ENCODE peak calls at places on chromosome 21, in six cellular contexts. T is H9, V is mesenchymal stem cell, W is mesendoderm, H is IMR-90, F is neuronal stem cell. A is an unnamed sample.
A peak's percentile ranks its signal among the peaks of the same experiment; 100 is the strongest.

GRCh38 chr21:35511298-35512162 is 462.4 kb upstream of the RUNX1 start:
- DNase-seq in T (no peak), V (peak; percentile 80), W (no peak), H (peak; percentile 25), F (no peak), A (no peak)

GRCh38 chr21:43959231-43960041 is 52.7 kb upstream of the TRAPPC10 start:
- DNase-seq in T (no peak), V (no peak), W (no peak), H (no peak), F (no peak), A (no peak)

GRCh38 chr21:25907573-25908275 is 173.0 kb downstream of the GABPA start:
- DNase-seq in T (no peak), V (no peak), W (no peak), H (no peak), F (no peak), A (no peak)

GRCh38 chr21:35616090-35616489 is 444.2 kb downstream of the SETD4 start:
- DNase-seq in T (no peak), V (peak; percentile 29), W (no peak), H (peak; percentile 70), F (no peak), A (no peak)

GRCh38 chr21:42973309-42973990 is 912 bp upstream of the PKNOX1 start:
- DNase-seq in T (peak; percentile 34), V (no peak), W (no peak), H (no peak), F (no peak), A (no peak)

GRCh38 chr21:35204850-35205564 is 155.9 kb upstream of the RUNX1 start:
- DNase-seq in T (no peak), V (no peak), W (peak; percentile 37), H (peak; percentile 98), F (no peak), A (no peak)

GRCh38 chr21:25984538-25984937 is 186.0 kb downstream of the APP start:
- DNase-seq in T (no peak), V (no peak), W (no peak), H (no peak), F (no peak), A (no peak)

GRCh38 chr21:15788847-15789548 is 59.2 kb downstream of the USP25 start:
- DNase-seq in T (no peak), V (peak; percentile 66), W (peak; percentile 52), H (peak; percentile 33), F (no peak), A (peak; percentile 70)

GRCh38 chr21:37783016-37783415 is 133.2 kb downstream of the KCNJ6 start:
- DNase-seq in T (no peak), V (no peak), W (no peak), H (peak; percentile 35), F (no peak), A (no peak)

GRCh38 chr21:36059823-36060158 is 535 bp downstream of the SETD4 start:
- DNase-seq in T (no peak), V (no peak), W (no peak), H (no peak), F (no peak), A (peak; percentile 74)

GRCh38 chr21:30831194-30831765 is 1.7 kb upstream of the KRTAP7-1 start:
- DNase-seq in T (peak; percentile 53), V (no peak), W (peak; percentile 85), H (no peak), F (peak; percentile 8), A (no peak)

GRCh38 chr21:37914211-37914900 is 1.9 kb downstream of the KCNJ6 start:
- DNase-seq in T (peak; percentile 84), V (peak; percentile 54), W (peak; percentile 71), H (peak; percentile 22), F (peak; percentile 69), A (peak; percentile 43)

GRCh38 chr21:20023199-20023598 is 975.0 kb upstream of the NCAM2 start:
- DNase-seq in T (no peak), V (no peak), W (no peak), H (no peak), F (no peak), A (no peak)

GRCh38 chr21:25776440-25776839 is 41.7 kb downstream of the GABPA start:
- DNase-seq in T (no peak), V (no peak), W (no peak), H (no peak), F (no peak), A (no peak)

GRCh38 chr21:43818685-43819084 is 29.3 kb downstream of the RRP1 start:
- DNase-seq in T (no peak), V (no peak), W (no peak), H (no peak), F (no peak), A (no peak)

GRCh38 chr21:29257701-29258100 is 41.0 kb upstream of the BACH1 start:
- DNase-seq in T (no peak), V (no peak), W (no peak), H (no peak), F (no peak), A (peak; percentile 65)

GRCh38 chr21:44989943-44990780 is 50.3 kb downstream of the SLX9 start:
- DNase-seq in T (no peak), V (no peak), W (no peak), H (no peak), F (no peak), A (peak; percentile 21)

GRCh38 chr21:44989538-44989888 is 49.7 kb downstream of the SLX9 start:
- DNase-seq in T (no peak), V (no peak), W (no peak), H (peak; percentile 63), F (no peak), A (no peak)

GRCh38 chr21:44987886-44988606 is 48.2 kb downstream of the SLX9 start:
- DNase-seq in T (no peak), V (no peak), W (no peak), H (no peak), F (no peak), A (no peak)

GRCh38 chr21:44987301-44987885 is 47.6 kb downstream of the SLX9 start:
- DNase-seq in T (no peak), V (no peak), W (no peak), H (no peak), F (no peak), A (no peak)

DNA sequence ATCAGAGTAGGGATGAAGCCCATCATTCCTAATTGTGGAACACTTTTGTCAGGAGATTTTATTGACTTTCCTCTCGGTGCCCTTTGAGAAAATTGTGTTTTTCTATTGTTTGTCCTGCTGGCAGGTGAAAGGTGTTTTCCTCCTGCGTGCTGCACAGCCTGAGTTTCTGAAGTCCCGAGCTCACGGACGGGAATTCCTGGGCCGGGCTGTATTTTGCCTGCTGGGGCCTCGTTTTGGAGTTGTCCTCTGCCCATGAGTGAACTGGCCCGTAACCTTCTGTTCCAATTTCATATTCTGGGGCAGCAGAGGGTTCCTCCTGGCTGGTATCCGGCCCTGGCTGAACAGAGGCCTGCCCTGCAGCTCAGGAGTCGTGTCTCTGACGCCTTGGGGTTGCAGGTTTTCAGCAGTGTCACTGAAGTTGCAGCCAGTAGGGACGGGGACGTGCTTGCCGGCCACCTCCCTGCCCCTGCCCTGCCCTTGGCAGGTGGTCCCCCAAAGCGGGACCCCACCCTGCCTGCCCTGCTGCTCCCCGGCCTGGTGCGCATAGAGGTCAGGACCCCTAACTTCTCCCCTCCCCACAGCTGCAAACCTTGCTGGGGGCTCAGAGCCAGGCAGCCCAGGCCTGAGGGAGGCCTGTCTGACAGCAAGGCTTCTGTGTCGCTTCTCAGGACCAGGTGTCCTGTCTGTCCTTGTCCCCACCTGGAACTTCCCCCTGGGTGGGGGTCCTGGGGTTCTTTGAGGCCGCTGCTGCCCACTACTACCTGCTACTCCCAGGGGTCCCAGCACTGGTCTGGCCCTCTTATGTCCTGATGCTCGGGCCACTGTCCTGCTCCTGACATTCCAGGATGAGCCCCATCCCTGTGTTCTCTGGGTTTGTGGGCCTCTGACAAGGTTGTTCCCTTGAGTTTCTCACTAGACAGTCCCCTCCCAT is 49.0 kb downstream of the SLX9 start:
- DNase-seq in T (no peak), V (no peak), W (no peak), H (no peak), F (no peak), A (no peak)
- H3K4ac ChIP-seq in T (no peak overlapping the region), V (no peak overlapping the region), W (no peak overlapping the region), H (peak overlapping the region; percentile 25), F (no peak overlapping the region), A (peak overlapping the region; percentile 50)

DNA sequence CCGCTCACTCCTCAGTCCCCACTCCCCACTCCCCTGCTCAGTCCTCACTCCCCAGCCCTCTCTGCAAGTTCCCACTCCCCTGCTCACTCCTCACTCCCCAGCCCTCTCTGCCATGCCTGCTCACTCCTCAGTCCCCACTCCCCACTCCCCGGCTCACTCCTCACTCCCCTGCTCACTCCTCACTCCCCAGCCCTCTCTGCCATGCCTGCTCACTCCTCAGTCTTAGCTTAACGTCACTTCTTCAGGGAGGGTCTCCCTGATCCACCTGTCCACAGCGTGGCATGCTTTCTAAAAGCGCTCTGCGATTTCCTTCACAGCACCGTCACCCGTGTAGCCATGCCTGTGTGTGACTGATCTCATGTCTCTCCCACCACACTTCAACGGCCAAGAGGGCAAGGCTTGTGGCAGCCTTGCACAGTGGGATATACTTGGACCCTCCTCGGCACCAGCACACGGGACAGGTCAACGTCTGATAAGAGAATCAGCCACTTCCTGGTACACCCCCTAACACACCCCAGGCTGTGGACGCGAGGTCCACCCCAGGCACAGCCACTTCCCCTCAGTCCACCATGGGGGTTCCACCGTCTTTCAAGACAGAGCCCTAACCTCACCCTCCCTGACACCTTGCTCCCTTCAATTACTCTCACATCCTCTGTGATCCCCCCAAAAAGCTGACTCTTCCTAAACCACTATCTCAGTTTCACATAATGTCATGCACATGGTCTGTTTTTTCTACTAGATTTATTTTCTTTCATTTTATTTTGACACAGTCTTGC is 14.0 kb downstream of the PRDM15 start:
- DNase-seq in T (no peak), V (no peak), W (peak; percentile 15), H (no peak), F (no peak), A (no peak)
- H3K18ac ChIP-seq in T (no peak overlapping the region), V (no peak overlapping the region), W (no peak overlapping the region), H (no peak overlapping the region), F (no peak overlapping the region), A (no peak overlapping the region)

GRCh38 chr21:17612023-17612564 is 607 bp downstream of the BTG3 start:
- DNase-seq in T (peak; percentile 31), V (peak; percentile 88), W (peak; percentile 60), H (peak; percentile 59), F (peak; percentile 14), A (peak; percentile 50)

GRCh38 chr21:17609681-17610080 is 3.0 kb downstream of the BTG3 start:
- DNase-seq in T (no peak), V (no peak), W (no peak), H (no peak), F (no peak), A (no peak)

GRCh38 chr21:17610862-17611261 is 1.8 kb downstream of the BTG3 start:
- DNase-seq in T (no peak), V (no peak), W (no peak), H (peak; percentile 11), F (no peak), A (no peak)

GRCh38 chr21:17611414-17612022 is 1.2 kb downstream of the BTG3 start:
- DNase-seq in T (peak; percentile 70), V (peak; percentile 95), W (peak; percentile 90), H (peak; percentile 94), F (peak; percentile 53), A (peak; percentile 81)

DNA sequence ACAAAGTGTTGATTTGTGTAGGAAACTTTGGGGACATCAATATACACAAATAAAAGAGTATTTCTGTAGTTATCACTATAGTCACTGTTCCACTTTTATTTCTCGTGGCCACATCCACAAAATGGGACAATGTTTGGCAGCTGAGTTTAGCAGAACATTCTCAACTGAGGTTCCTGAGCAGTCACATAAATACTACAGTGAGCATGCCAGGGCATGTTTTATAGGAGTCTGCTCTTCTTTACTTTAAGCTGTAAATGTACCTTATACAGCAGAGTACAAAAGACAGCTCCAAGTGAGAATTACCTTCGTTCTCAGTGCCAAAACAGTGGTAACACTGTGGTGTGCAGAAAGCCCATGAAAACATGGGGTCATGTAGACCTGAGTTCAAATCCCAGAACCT is 5.0 kb downstream of the BTG3 start:
- DNase-seq in T (no peak), V (no peak), W (no peak), H (no peak), F (no peak), A (no peak)
- H3K4ac ChIP-seq in T (no peak overlapping the region), V (peak overlapping the region; percentile 91), W (no peak overlapping the region), H (peak overlapping the region; percentile 95), F (no peak overlapping the region), A (peak overlapping the region; percentile 97)

GRCh38 chr21:32605469-32605868 is 6.7 kb downstream of the CFAP298 start:
- DNase-seq in T (no peak), V (no peak), W (no peak), H (no peak), F (no peak), A (no peak)
- H3K18ac ChIP-seq in T (no peak overlapping the region), V (no peak overlapping the region), W (no peak overlapping the region), H (no peak overlapping the region), F (no peak overlapping the region), A (no peak overlapping the region)